ENCODE peak calls at places on chromosome 6, in six cellular contexts. G, U, N, A, Q and O are unnamed samples.

GRCh38 chr6:143111443-143111842 is 50.8 kb downstream of the AIG1 start:
- DNase-seq in G (no peak), U (no peak), N (no peak), A (no peak), Q (no peak), O (no peak)

GRCh38 chr6:24332306-24332705 is 25.6 kb downstream of the DCDC2 start:
- DNase-seq in G (no peak), U (no peak), N (peak), A (no peak), Q (no peak), O (peak)

GRCh38 chr6:27553123-27553904 is 80.4 kb upstream of the ZNF184 start:
- DNase-seq in G (no peak), U (no peak), N (peak), A (peak), Q (no peak), O (peak)

GRCh38 chr6:155270566-155271091 is 6.8 kb downstream of the CLDN20 start:
- DNase-seq in G (no peak), U (no peak), N (no peak), A (no peak), Q (no peak), O (no peak)

GRCh38 chr6:1865585-1865984 is 255.9 kb downstream of the FOXC1 start:
- DNase-seq in G (no peak), U (no peak), N (no peak), A (no peak), Q (no peak), O (no peak)

GRCh38 chr6:33915134-33915533 is 111.3 kb upstream of the MLN start:
- DNase-seq in G (no peak), U (no peak), N (no peak), A (no peak), Q (peak), O (no peak)

GRCh38 chr6:95404777-95405176 is 172.6 kb upstream of the MANEA start:
- DNase-seq in G (no peak), U (no peak), N (no peak), A (no peak), Q (no peak), O (no peak)

GRCh38 chr6:38776515-38776914 is 61.4 kb downstream of the DNAH8 start:
- DNase-seq in G (no peak), U (no peak), N (peak), A (no peak), Q (no peak), O (peak)

GRCh38 chr6:89430563-89430962 is 2.4 kb upstream of the ANKRD6 start:
- DNase-seq in G (no peak), U (no peak), N (peak), A (no peak), Q (no peak), O (peak)

GRCh38 chr6:48985025-48985424 is 478.0 kb downstream of the MMUT start:
- DNase-seq in G (no peak), U (no peak), N (peak), A (no peak), Q (no peak), O (no peak)

GRCh38 chr6:166112580-166112979 is 55.1 kb downstream of the TBXT start:
- DNase-seq in G (no peak), U (no peak), N (peak), A (no peak), Q (no peak), O (peak)

GRCh38 chr6:46954819-46955520 is 33.2 kb upstream of the ADGRF5 start:
- DNase-seq in G (no peak), U (no peak), N (no peak), A (no peak), Q (no peak), O (no peak)

GRCh38 chr6:52233975-52234823 is 10.1 kb downstream of the IL17F start:
- DNase-seq in G (no peak), U (no peak), N (peak), A (peak), Q (no peak), O (peak)

GRCh38 chr6:43807228-43808061 is 37.4 kb downstream of the VEGFA start:
- DNase-seq in G (no peak), U (no peak), N (no peak), A (no peak), Q (no peak), O (no peak)

GRCh38 chr6:145866449-145867401 is 52.1 kb upstream of the FBXO30 start:
- DNase-seq in G (no peak), U (no peak), N (no peak), A (no peak), Q (peak), O (no peak)

GRCh38 chr6:24205020-24205492 is 79.0 kb downstream of the NRSN1 start:
- DNase-seq in G (no peak), U (no peak), N (peak), A (peak), Q (peak), O (peak)

GRCh38 chr6:67933278-67933677 is 701.8 kb upstream of the ADGRB3 start:
- DNase-seq in G (no peak), U (no peak), N (no peak), A (no peak), Q (no peak), O (no peak)

GRCh38 chr6:7050911-7051779 is 56.6 kb upstream of the RREB1 start:
- DNase-seq in G (peak), U (no peak), N (peak), A (peak), Q (peak), O (peak)

GRCh38 chr6:22306741-22307466 is 10.1 kb upstream of the PRL start:
- DNase-seq in G (no peak), U (no peak), N (no peak), A (no peak), Q (no peak), O (no peak)

GRCh38 chr6:122869437-122870024 is 80.5 kb downstream of the SMPDL3A start:
- DNase-seq in G (no peak), U (no peak), N (peak), A (no peak), Q (no peak), O (peak)